ENCODE peak calls at places on chromosome 9, in nine cellular contexts. B is OCI-M1; W is CD8-positive, alpha-beta T cell; T is cardiac septum; E is neural progenitor cell; Z is Calu3; N is vagina; J is activated CD4-positive, alpha-beta memory T cell treated with anti-CD3 and anti-CD28 coated beads, Interleukin-2, amount 10 ng/mL, durations not matched to agents 7 days and 5 days; C is NCI-H1105 treated with DMSO at 0.1 percent for 48 hours. D is an unnamed sample.

GRCh38 chr9:131943397-131943796 is 136.3 kb downstream of the MED27 start:
- DNase-seq in B (no peak), W (no peak), J (no peak), N (no peak), Z (no peak), C (no peak), E (no peak), T (no peak), D (peak)

GRCh38 chr9:134399435-134400056 is 73.3 kb downstream of the RXRA start:
- DNase-seq in B (peak), N (no peak), C (no peak), J (no peak), Z (no peak), W (no peak), T (no peak), E (no peak), D (no peak)

GRCh38 chr9:16414451-16414850 is 456.0 kb downstream of the BNC2 start:
- DNase-seq in Z (no peak), J (no peak), B (no peak), E (no peak), W (no peak), C (no peak), N (no peak), T (no peak), D (no peak)

GRCh38 chr9:136839229-136840139 is 2.8 kb upstream of the AJM1 start:
- DNase-seq in T (no peak), B (no peak), N (no peak), E (no peak), W (no peak), Z (no peak), J (no peak), C (no peak), D (no peak)

GRCh38 chr9:134781895-134782294 is 98.7 kb upstream of the FCN2 start:
- DNase-seq in E (peak), Z (no peak), T (no peak), W (no peak), N (no peak), J (no peak), C (no peak), B (no peak), D (no peak)

GRCh38 chr9:77877976-77878375 is 153.6 kb downstream of the GNAQ start:
- DNase-seq in N (no peak), B (no peak), E (no peak), W (no peak), J (no peak), Z (no peak), T (no peak), C (no peak), D (no peak)

GRCh38 chr9:104931256-104931655 is 3.3 kb upstream of the ABCA1 start:
- DNase-seq in Z (no peak), T (no peak), C (no peak), E (no peak), N (no peak), J (no peak), B (no peak), W (no peak), D (no peak)

GRCh38 chr9:107067715-107068416 is 204.9 kb downstream of the ZNF462 start:
- DNase-seq in B (no peak), J (no peak), T (no peak), W (no peak), C (no peak), Z (no peak), N (no peak), E (no peak), D (no peak)

GRCh38 chr9:38101423-38101822 is 32.4 kb upstream of the SHB start:
- DNase-seq in T (no peak), B (no peak), J (no peak), W (no peak), C (no peak), E (no peak), N (no peak), Z (no peak), D (no peak)

GRCh38 chr9:118463419-118463818 is 759.2 kb downstream of the TLR4 start:
- DNase-seq in J (no peak), Z (no peak), N (no peak), C (no peak), W (no peak), E (no peak), T (no peak), B (no peak), D (no peak)

GRCh38 chr9:4987996-4988421 is 2.9 kb downstream of the JAK2 start:
- DNase-seq in E (peak), N (no peak), B (peak), J (peak), W (peak), C (peak), Z (peak), T (no peak), D (no peak)

GRCh38 chr9:129640871-129641750 is 840 bp downstream of the ASB6 start:
- DNase-seq in W (no peak), E (no peak), J (no peak), B (no peak), T (no peak), C (no peak), N (no peak), Z (peak), D (no peak)

GRCh38 chr9:106878943-106879916 is 16.3 kb downstream of the ZNF462 start:
- DNase-seq in N (no peak), Z (no peak), J (no peak), C (no peak), B (no peak), E (peak), W (no peak), T (peak), D (peak)

GRCh38 chr9:33393581-33393980 is 8.8 kb downstream of the AQP7 start:
- DNase-seq in N (no peak), J (no peak), C (no peak), W (no peak), B (no peak), E (no peak), T (no peak), Z (no peak), D (no peak)

GRCh38 chr9:130846487-130847305 is 11.6 kb downstream of the ABL1 start:
- DNase-seq in C (no peak), N (no peak), B (no peak), J (no peak), W (no peak), Z (peak), T (no peak), E (no peak), D (peak)

GRCh38 chr9:93468763-93469456 is 15.5 kb upstream of the FAM120AOS start:
- DNase-seq in T (no peak), Z (no peak), W (no peak), N (no peak), B (peak), J (no peak), E (peak), C (no peak), D (peak)

GRCh38 chr9:16367605-16368424 is 502.7 kb downstream of the BNC2 start:
- DNase-seq in B (no peak), E (no peak), N (peak), W (no peak), Z (no peak), C (no peak), T (no peak), J (no peak), D (peak)

GRCh38 chr9:127177682-127178265 is 55.3 kb upstream of the ANGPTL2 start:
- DNase-seq in C (no peak), E (no peak), Z (no peak), W (no peak), B (no peak), J (no peak), T (peak), N (no peak), D (no peak)

GRCh38 chr9:128456613-128457061 is 831 bp downstream of the ODF2 start:
- DNase-seq in C (peak), T (peak), E (peak), W (peak), J (peak), B (peak), N (no peak), Z (peak), D (peak)

GRCh38 chr9:93978498-93978897 is 23.3 kb upstream of the BARX1 start:
- DNase-seq in T (no peak), J (no peak), W (no peak), C (peak), Z (no peak), N (no peak), B (peak), E (no peak), D (no peak)

GRCh38 chr9:116144038-116144437 is 9.6 kb upstream of the PAPPA start:
- DNase-seq in Z (no peak), C (no peak), E (no peak), T (no peak), J (no peak), N (no peak), W (no peak), B (no peak), D (peak)

GRCh38 chr9:96420468-96421219 is 2.5 kb upstream of the ZNF367 start:
- DNase-seq in T (no peak), Z (peak), W (no peak), E (peak), B (peak), J (peak), N (no peak), C (peak), D (peak)

GRCh38 chr9:37710039-37710438 is 43.6 kb upstream of the TRMT10B start:
- DNase-seq in J (no peak), N (no peak), E (no peak), Z (no peak), B (peak), T (no peak), W (no peak), C (no peak), D (no peak)

GRCh38 chr9:121824651-121825480 is 173.4 kb downstream of the DAB2IP start:
- DNase-seq in E (no peak), W (no peak), J (peak), T (no peak), B (peak), Z (no peak), N (peak), C (no peak), D (no peak)

GRCh38 chr9:136316271-136316751 is 11.0 kb upstream of the GPSM1 start:
- DNase-seq in T (no peak), E (no peak), W (peak), N (no peak), Z (no peak), B (no peak), C (no peak), J (no peak), D (no peak)

GRCh38 chr9:72203205-72203803 is 54.1 kb downstream of the GDA start:
- DNase-seq in E (peak), T (no peak), W (no peak), B (peak), C (peak), Z (peak), J (no peak), N (no peak), D (peak)

GRCh38 chr9:129111143-129111761 is at the start of gene PTPA:
- DNase-seq in J (peak), Z (peak), W (peak), N (peak), E (peak), C (peak), T (peak), B (peak), D (peak)

GRCh38 chr9:134069536-134070399 is 1.9 kb upstream of the BRD3 start:
- DNase-seq in Z (no peak), C (no peak), N (peak), E (no peak), J (no peak), B (no peak), T (no peak), W (no peak), D (no peak)

GRCh38 chr9:71774917-71775316 is 6.6 kb upstream of the CEMIP2 start:
- DNase-seq in Z (no peak), B (no peak), T (no peak), N (no peak), E (no peak), C (no peak), W (no peak), J (no peak), D (no peak)

D was measured in RWPE1.